ENCODE peak calls at places on chromosomes 16 and 17, in five cellular contexts. One of them, this sample, is unnamed.
A peak's percentile ranks its signal among the peaks of the same experiment; 100 is the strongest.

GRCh38 chr16:84247844-84248243 is 8.0 kb upstream of the KCNG4 start:
- DNase-seq in Caki2: peak; percentile 69
- DNase-seq in glutamatergic neuron: no peak
- DNase-seq in NCI-H345: no peak
- DNase-seq in RPMI8226: no peak
- DNase-seq in this sample: no peak

GRCh38 chr16:424033-424622 is 1.3 kb upstream of the RAB11FIP3 start:
- DNase-seq in NCI-H345: no peak
- DNase-seq in glutamatergic neuron: no peak
- DNase-seq in RPMI8226: no peak
- DNase-seq in Caki2: peak; percentile 63
- DNase-seq in this sample: no peak

GRCh38 chr16:67404740-67405226 is 11.5 kb upstream of the TPPP3 start:
- DNase-seq in glutamatergic neuron: no peak
- DNase-seq in NCI-H345: peak; percentile 18
- DNase-seq in RPMI8226: no peak
- DNase-seq in Caki2: no peak
- DNase-seq in this sample: no peak

GRCh38 chr16:1788708-1789100 is 4.8 kb downstream of the IGFALS start:
- DNase-seq in RPMI8226: no peak
- DNase-seq in NCI-H345: no peak
- DNase-seq in glutamatergic neuron: peak; percentile 15
- DNase-seq in Caki2: no peak
- DNase-seq in this sample: no peak

GRCh38 chr16:15055141-15056053 is 477 bp downstream of the NTAN1 start:
- DNase-seq in Caki2: no peak
- DNase-seq in glutamatergic neuron: no peak
- DNase-seq in RPMI8226: peak; percentile 74
- DNase-seq in NCI-H345: peak; percentile 63
- DNase-seq in this sample: peak; percentile 69

GRCh38 chr17:8872705-8873426 is 5.4 kb upstream of the PIK3R6 start:
- DNase-seq in NCI-H345: no peak
- DNase-seq in RPMI8226: no peak
- DNase-seq in Caki2: no peak
- DNase-seq in glutamatergic neuron: peak; percentile 7
- DNase-seq in this sample: no peak

GRCh38 chr16:70804153-70804728 is 3.3 kb upstream of the VAC14 start:
- DNase-seq in NCI-H345: no peak
- DNase-seq in Caki2: no peak
- DNase-seq in RPMI8226: peak; percentile 19
- DNase-seq in glutamatergic neuron: no peak
- DNase-seq in this sample: no peak

GRCh38 chr16:28902909-28903308 is 22.1 kb downstream of the RABEP2 start:
- DNase-seq in RPMI8226: no peak
- DNase-seq in glutamatergic neuron: no peak
- DNase-seq in NCI-H345: no peak
- DNase-seq in Caki2: no peak
- DNase-seq in this sample: no peak

GRCh38 chr17:63356275-63356905 is 89.7 kb downstream of the CYB561 start:
- DNase-seq in Caki2: peak; percentile 8
- DNase-seq in glutamatergic neuron: no peak
- DNase-seq in RPMI8226: no peak
- DNase-seq in NCI-H345: no peak
- DNase-seq in this sample: no peak

GRCh38 chr16:25155553-25156460 is 44.3 kb downstream of the LCMT1 start:
- DNase-seq in NCI-H345: no peak
- DNase-seq in Caki2: peak; percentile 61
- DNase-seq in glutamatergic neuron: no peak
- DNase-seq in RPMI8226: no peak
- DNase-seq in this sample: no peak

This sample was measured in MM.1S.